ENCODE peak calls at places on chromosomes 1 and 21, in eight cellular contexts. G is A549; U is tibial nerve; J is activated CD4-positive, alpha-beta T cell treated with anti-CD3 and anti-CD28 coated beads, Interleukin-2, amount 50 U/mL, for 1 hour; E is iPS-NIHi11; A is effector memory CD8-positive, alpha-beta T cell; P is endothelial cell; H is PC-9. B is an unnamed sample.
A peak's percentile ranks its signal among the peaks of the same experiment; 100 is the strongest.

GRCh38 chr1:44108241-44108640 is 10.4 kb upstream of the KLF17 start:
- DNase-seq in G (no peak), U (no peak), J (no peak), E (no peak), A (no peak), P (no peak), H (no peak), B (no peak)

GRCh38 chr1:152878042-152878441 is at the start of gene SMCP:
- DNase-seq in G (no peak), U (no peak), J (no peak), E (peak; percentile 5), A (no peak), P (peak; percentile 46), H (no peak), B (no peak)

GRCh38 chr1:151058682-151059341 is 610 bp downstream of the CDC42SE1 start:
- DNase-seq in G (no peak), U (no peak), J (no peak), E (peak; percentile 59), A (no peak), P (no peak), H (peak; percentile 88), B (no peak)

GRCh38 chr1:221335161-221336101 is 406.5 kb downstream of the DUSP10 start:
- DNase-seq in G (no peak), U (peak; percentile 61), J (no peak), E (no peak), A (no peak), P (no peak), H (peak; percentile 82), B (peak; percentile 54)

GRCh38 chr1:94970783-94971182 is 43.9 kb upstream of the CNN3 start:
- DNase-seq in G (no peak), U (no peak), J (no peak), E (peak; percentile 51), A (no peak), P (no peak), H (no peak), B (no peak)

GRCh38 chr1:22317920-22318243 is 133.8 kb upstream of the ZBTB40 start:
- DNase-seq in G (no peak), U (no peak), J (no peak), E (no peak), A (no peak), P (no peak), H (no peak), B (no peak)

GRCh38 chr1:11176081-11176706 is 13.0 kb upstream of the ANGPTL7 start:
- DNase-seq in G (no peak), U (no peak), J (no peak), E (no peak), A (no peak), P (no peak), H (no peak), B (no peak)

GRCh38 chr1:94783342-94784264 is 36.6 kb upstream of the SLC44A3 start:
- DNase-seq in G (no peak), U (peak; percentile 71), J (no peak), E (peak; percentile 19), A (no peak), P (no peak), H (peak; percentile 87), B (peak; percentile 96)

GRCh38 chr21:42833439-42833815 is 45.9 kb downstream of the WDR4 start:
- DNase-seq in G (peak; percentile 38), U (no peak), J (peak; percentile 55), E (peak; percentile 68), A (no peak), P (peak; percentile 28), H (no peak), B (no peak)

GRCh38 chr1:246565751-246566127 is 322 bp downstream of the TFB2M start:
- DNase-seq in G (no peak), U (no peak), J (no peak), E (peak; percentile 27), A (no peak), P (no peak), H (no peak), B (no peak)

GRCh38 chr21:37860416-37860815 is 55.8 kb downstream of the KCNJ6 start:
- DNase-seq in G (no peak), U (no peak), J (no peak), E (no peak), A (no peak), P (no peak), H (no peak), B (no peak)

GRCh38 chr1:9749361-9749760 is 74.4 kb downstream of the CLSTN1 start:
- DNase-seq in G (no peak), U (no peak), J (no peak), E (no peak), A (no peak), P (no peak), H (no peak), B (no peak)

GRCh38 chr1:202158810-202159533 is 1.4 kb downstream of the PTPN7 start:
- DNase-seq in G (no peak), U (no peak), J (no peak), E (no peak), A (no peak), P (no peak), H (no peak), B (no peak)

GRCh38 chr1:147569587-147570241 is 28.4 kb downstream of the BCL9 start:
- DNase-seq in G (no peak), U (no peak), J (no peak), E (no peak), A (no peak), P (no peak), H (no peak), B (no peak)

GRCh38 chr21:25361765-25362164 is 245.5 kb downstream of the MRPL39 start:
- DNase-seq in G (no peak), U (no peak), J (no peak), E (no peak), A (no peak), P (no peak), H (no peak), B (no peak)

GRCh38 chr21:43884012-43884860 is 19.2 kb downstream of the AGPAT3 start:
- DNase-seq in G (no peak), U (no peak), J (peak; percentile 21), E (peak; percentile 34), A (no peak), P (no peak), H (peak; percentile 82), B (peak; percentile 45)

GRCh38 chr1:184187097-184187496 is 135.6 kb downstream of the TSEN15 start:
- DNase-seq in G (no peak), U (no peak), J (no peak), E (no peak), A (no peak), P (no peak), H (no peak), B (no peak)

GRCh38 chr21:38625000-38625399 is 126.7 kb upstream of the ERG start:
- DNase-seq in G (no peak), U (no peak), J (no peak), E (no peak), A (no peak), P (no peak), H (no peak), B (no peak)

GRCh38 chr1:69220672-69221071 is 347.1 kb upstream of the LRRC7 start:
- DNase-seq in G (no peak), U (no peak), J (no peak), E (no peak), A (no peak), P (no peak), H (no peak), B (no peak)

GRCh38 chr1:51956528-51957509 is 33.7 kb downstream of the RAB3B start:
- DNase-seq in G (no peak), U (no peak), J (no peak), E (no peak), A (no peak), P (no peak), H (no peak), B (no peak)

GRCh38 chr1:100543640-100544039 is 5.7 kb downstream of the GPR88 start:
- DNase-seq in G (no peak), U (no peak), J (peak; percentile 8), E (peak; percentile 72), A (no peak), P (no peak), H (no peak), B (no peak)

GRCh38 chr1:79322511-79323027 is 316.0 kb upstream of the ADGRL4 start:
- DNase-seq in G (no peak), U (no peak), J (no peak), E (no peak), A (no peak), P (no peak), H (no peak), B (no peak)

GRCh38 chr1:68338107-68338506 is 105.8 kb upstream of the WLS start:
- DNase-seq in G (no peak), U (no peak), J (no peak), E (no peak), A (no peak), P (no peak), H (no peak), B (no peak)

GRCh38 chr21:26653431-26653830 is 80.3 kb upstream of the CYYR1 start:
- DNase-seq in G (no peak), U (no peak), J (no peak), E (no peak), A (no peak), P (no peak), H (no peak), B (no peak)

GRCh38 chr1:27099904-27100796 is 54.8 kb downstream of the SLC9A1 start:
- DNase-seq in G (peak; percentile 48), U (no peak), J (no peak), E (peak; percentile 46), A (no peak), P (no peak), H (no peak), B (peak; percentile 73)

GRCh38 chr1:228853637-228854036 is 118.4 kb downstream of the RHOU start:
- DNase-seq in G (no peak), U (no peak), J (no peak), E (no peak), A (no peak), P (no peak), H (no peak), B (no peak)

GRCh38 chr1:1900883-1901640 is 10.2 kb upstream of the GNB1 start:
- DNase-seq in G (no peak), U (no peak), J (no peak), E (no peak), A (no peak), P (no peak), H (no peak), B (no peak)

GRCh38 chr1:245396615-245397014 is 241.8 kb downstream of the KIF26B start:
- DNase-seq in G (no peak), U (no peak), J (no peak), E (no peak), A (no peak), P (no peak), H (no peak), B (no peak)

GRCh38 chr1:219938706-219939105 is 10.3 kb upstream of the SLC30A10 start:
- DNase-seq in G (no peak), U (no peak), J (no peak), E (no peak), A (no peak), P (no peak), H (no peak), B (no peak)

GRCh38 chr1:79353224-79353623 is 346.7 kb upstream of the ADGRL4 start:
- DNase-seq in G (no peak), U (peak; percentile 71), J (no peak), E (peak; percentile 22), A (no peak), P (peak; percentile 53), H (peak; percentile 3), B (peak; percentile 22)

GRCh38 chr1:84862810-84863251 is 30.2 kb downstream of the LPAR3 start:
- DNase-seq in G (no peak), U (no peak), J (peak; percentile 26), E (no peak), A (peak; percentile 36), P (no peak), H (no peak), B (no peak)

GRCh38 chr1:44144962-44145756 is 3.7 kb upstream of the KLF18 start:
- DNase-seq in G (no peak), U (no peak), J (no peak), E (no peak), A (no peak), P (no peak), H (no peak), B (no peak)